ENCODE peak calls at places on chromosomes 1 and 21, in seven cellular contexts. E is HCT116, C is K562, R is neuronal stem cell, V is stomach, S is heart left ventricle, B is suprapubic skin. I is an unnamed sample.

GRCh38 chr21:26147535-26147934 is 23.0 kb downstream of the APP start:
- DNase-seq in V (no peak), B (no peak), S (no peak), R (no peak), E (no peak), C (no peak), I (no peak)

GRCh38 chr1:84960371-84960770 is 36.5 kb downstream of the MCOLN2 start:
- DNase-seq in B (no peak), E (no peak), R (no peak), S (no peak), V (no peak), C (no peak), I (no peak)

GRCh38 chr1:83857108-83857507 is 141.8 kb downstream of the TTLL7 start:
- DNase-seq in S (no peak), V (no peak), R (no peak), B (no peak), C (no peak), E (no peak), I (no peak)

GRCh38 chr1:32205401-32206370 is at the start of gene IQCC:
- DNase-seq in R (peak; percentile 84), C (peak; percentile 98), S (peak; percentile 87), B (peak; percentile 92), E (peak; percentile 65), V (peak; percentile 89), I (peak; percentile 89)

GRCh38 chr1:110011527-110012041 is 22.8 kb upstream of the STRIP1 start:
- DNase-seq in S (no peak), C (peak; percentile 63), R (no peak), V (peak; percentile 33), E (peak; percentile 39), B (no peak), I (no peak)

GRCh38 chr1:180262628-180263488 is 32.8 kb downstream of the LHX4 start:
- DNase-seq in S (no peak), V (no peak), E (no peak), C (no peak), R (no peak), B (peak; percentile 59), I (no peak)

GRCh38 chr1:207004931-207005830 is 27.4 kb downstream of the C1orf116 start:
- DNase-seq in V (peak; percentile 76), E (peak; percentile 74), R (peak; percentile 47), S (peak; percentile 45), B (no peak), C (peak; percentile 75), I (peak; percentile 65)

GRCh38 chr1:29586991-29587745 is 350.8 kb downstream of the PTPRU start:
- DNase-seq in E (no peak), V (no peak), B (no peak), S (no peak), R (no peak), C (no peak), I (no peak)

GRCh38 chr1:37726191-37726590 is 33.9 kb downstream of the CDCA8 start:
- DNase-seq in C (no peak), V (no peak), E (no peak), S (no peak), B (no peak), R (no peak), I (no peak)

GRCh38 chr1:33017175-33017574 is 19.5 kb downstream of the AK2 start:
- DNase-seq in B (no peak), E (no peak), S (no peak), R (no peak), C (no peak), V (no peak), I (no peak)

GRCh38 chr1:186152227-186152944 is 222.7 kb downstream of the TPR start:
- DNase-seq in C (no peak), R (no peak), S (no peak), B (no peak), E (peak; percentile 54), V (no peak), I (no peak)

GRCh38 chr1:53134961-53135734 is 7.3 kb downstream of the SLC1A7 start:
- DNase-seq in R (no peak), C (peak; percentile 56), V (peak; percentile 64), E (no peak), S (no peak), B (peak; percentile 78), I (no peak)

GRCh38 chr1:74726063-74726462 is 6.8 kb downstream of the CRYZ start:
- DNase-seq in R (no peak), V (no peak), S (no peak), E (no peak), C (no peak), B (no peak), I (no peak)

GRCh38 chr1:235213752-235214151 is 52.7 kb upstream of the RBM34 start:
- DNase-seq in E (no peak), V (no peak), R (no peak), C (no peak), S (no peak), B (no peak), I (no peak)

GRCh38 chr21:18060402-18060801 is 184.2 kb upstream of the CHODL start:
- DNase-seq in S (no peak), B (no peak), V (no peak), R (no peak), C (no peak), E (no peak), I (no peak)

GRCh38 chr1:90922202-90922601 is 99.6 kb downstream of the ZNF644 start:
- DNase-seq in S (no peak), B (no peak), E (no peak), C (no peak), R (no peak), V (no peak), I (no peak)

GRCh38 chr1:63635681-63636080 is 42.5 kb downstream of the PGM1 start:
- DNase-seq in V (no peak), B (no peak), E (no peak), C (no peak), S (no peak), R (no peak), I (no peak)

GRCh38 chr1:86068841-86069756 is 87.5 kb downstream of the COL24A1 start:
- DNase-seq in E (no peak), R (no peak), B (no peak), S (no peak), V (no peak), C (no peak), I (no peak)

GRCh38 chr1:229273507-229274232 is 2.8 kb downstream of the RAB4A start:
- DNase-seq in C (no peak), R (no peak), B (no peak), V (peak; percentile 41), E (no peak), S (no peak), I (no peak)

GRCh38 chr1:188128761-188129160 is 1300.0 kb downstream of the PLA2G4A start:
- DNase-seq in C (no peak), S (no peak), B (no peak), V (no peak), E (no peak), R (no peak), I (no peak)

GRCh38 chr1:63671514-63671913 is 78.3 kb downstream of the PGM1 start:
- DNase-seq in C (no peak), V (no peak), B (no peak), S (no peak), R (no peak), E (no peak), I (no peak)

GRCh38 chr21:43721225-43721605 is 2.3 kb downstream of the PDXK start:
- DNase-seq in B (no peak), S (no peak), V (peak; percentile 53), C (no peak), R (no peak), E (no peak), I (no peak)
- H3K4me1 ChIP-seq in B (peaks cover 48% of the 10 kb centered on the region), S (peaks cover 38% of the 10 kb centered on the region), V (peaks cover 56% of the 10 kb centered on the region), C (peaks cover 29% of the 10 kb centered on the region), R (peaks cover 12% of the 10 kb centered on the region), E (peaks cover 71% of the 10 kb centered on the region), I (peaks cover 4% of the 10 kb centered on the region)

DNA sequence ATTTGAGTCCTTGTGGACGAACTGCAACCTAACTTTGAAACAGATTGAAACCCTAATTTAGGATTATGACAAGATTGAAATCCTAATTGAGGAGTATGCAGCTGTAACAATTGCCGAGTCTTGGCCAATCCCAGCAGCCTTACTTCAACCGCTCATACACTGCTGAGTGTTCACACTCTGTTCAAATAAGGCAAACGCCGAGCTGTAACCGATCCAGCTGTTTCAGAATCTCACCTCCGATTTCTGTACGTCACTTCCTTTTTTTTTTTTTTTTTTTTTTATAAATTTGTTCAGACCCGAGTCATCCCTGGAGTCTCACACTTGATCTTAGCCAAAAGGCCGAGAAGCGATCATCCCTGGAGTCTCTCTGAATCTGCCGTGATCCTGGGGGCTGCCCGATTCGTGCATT is 22.3 kb upstream of the ATP5PO start:
- DNase-seq in V (no peak), E (no peak), B (no peak), C (no peak), S (no peak), R (no peak), I (no peak)
- H3K27ac ChIP-seq in V (peak overlapping the region; percentile 77), E (no peak overlapping the region), B (no peak overlapping the region), C (no peak overlapping the region), S (no peak overlapping the region), R (no peak overlapping the region), I (no peak overlapping the region)

DNA sequence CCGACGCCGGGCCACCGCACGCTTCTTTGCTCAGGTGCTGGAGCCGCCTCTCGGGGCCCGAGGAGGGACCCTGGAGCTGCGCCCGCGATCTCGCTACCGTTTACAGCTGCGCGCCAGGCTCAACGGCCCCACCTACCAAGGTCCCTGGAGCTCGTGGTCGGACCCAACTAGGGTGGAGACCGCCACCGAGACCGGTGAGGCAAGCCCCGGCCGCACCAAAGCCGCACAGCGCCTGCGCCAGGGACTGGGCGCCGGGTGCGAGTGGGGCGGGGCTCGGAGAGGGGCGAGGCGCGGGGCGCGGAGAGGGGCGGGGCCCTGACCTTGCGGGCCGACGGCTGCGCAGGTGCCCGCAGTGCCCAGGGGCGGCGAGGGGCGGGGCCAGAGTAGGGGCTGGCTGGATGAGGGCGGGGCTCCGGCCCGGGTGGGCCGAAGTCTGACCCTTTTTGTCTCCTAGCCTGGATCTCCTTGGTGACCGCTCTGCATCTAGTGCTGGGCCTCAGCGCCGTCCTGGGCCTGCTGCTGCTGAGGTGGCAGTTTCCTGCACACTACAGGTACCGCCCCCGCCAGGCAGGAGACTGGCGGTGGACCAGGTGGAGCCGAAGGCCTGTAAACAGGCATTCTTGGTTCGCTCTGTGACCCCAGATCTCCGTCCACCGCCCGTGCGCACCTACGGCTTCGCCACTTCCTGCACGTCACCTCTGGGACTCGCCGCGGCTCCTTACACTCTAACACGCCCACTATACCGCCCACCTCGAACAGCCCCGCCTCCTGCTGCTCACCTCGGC is 9.8 kb upstream of the CDC20 start:
- DNase-seq in C (no peak), S (peak; percentile 85), E (peak; percentile 85), R (peak; percentile 89), V (peak; percentile 96), B (peak; percentile 91), I (peak; percentile 90)
- H3K4me1 ChIP-seq in C (peaks cover 17% of the 10 kb centered on the region), S (peaks cover 54% of the 10 kb centered on the region), E (peaks cover 64% of the 10 kb centered on the region), R (peaks cover 16% of the 10 kb centered on the region), V (peaks cover 36% of the 10 kb centered on the region), B (peaks cover 22% of the 10 kb centered on the region), I (peaks cover 4% of the 10 kb centered on the region)

DNA sequence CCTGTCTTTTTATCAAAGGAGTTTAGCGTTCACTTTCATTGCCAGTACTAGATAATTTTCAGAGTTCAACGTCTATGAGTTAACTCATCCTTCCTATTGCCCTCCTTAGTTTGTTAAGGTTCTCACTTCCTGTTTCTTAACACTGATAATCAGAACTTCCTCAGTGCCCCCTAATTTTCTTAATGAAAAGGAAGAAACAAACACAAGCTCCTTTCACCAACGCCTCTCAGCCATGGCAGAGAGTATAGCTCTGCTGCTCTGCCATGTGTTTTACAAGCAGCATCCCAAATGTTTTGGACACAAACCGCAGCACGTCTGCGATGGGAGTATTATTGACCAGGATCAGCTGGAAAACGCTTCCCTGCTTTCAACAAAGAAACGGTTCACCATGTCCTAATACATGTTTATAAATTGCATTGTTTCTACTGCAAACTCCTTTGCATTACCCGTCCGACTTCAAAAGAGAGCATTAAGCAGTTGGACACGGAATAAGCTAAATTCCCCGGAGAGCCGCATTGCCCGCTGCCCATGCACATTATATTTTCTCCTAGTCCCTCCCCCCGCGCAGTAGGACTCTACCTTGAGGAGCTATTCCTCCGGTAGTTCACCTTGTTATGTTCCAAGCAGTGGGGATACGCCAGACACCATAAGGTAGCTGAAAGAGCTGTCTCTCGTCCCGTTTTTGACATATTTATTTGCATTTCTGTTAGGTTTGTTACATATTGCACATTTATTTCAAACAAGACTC is 568 bp downstream of the OLFM3 start:
- DNase-seq in B (no peak), E (no peak), S (no peak), V (no peak), R (no peak), C (no peak), I (no peak)
- H3K27ac ChIP-seq in B (no peak overlapping the region), E (no peak overlapping the region), S (no peak overlapping the region), V (no peak overlapping the region), R (no peak overlapping the region), C (no peak overlapping the region), I (no peak overlapping the region)